ENCODE peak calls at places on chromosomes 2 and 18, in six cellular contexts. A is GM12878, H is HepG2, J is K562, W is SK-N-SH, U is H1. Z is an unnamed sample. For H3K27me3, the result is how much of the 10 kb centered on the place peaks cover.

GRCh38 chr2:12771154-12771553 is 54.4 kb downstream of the TRIB2 start:
- DNase-seq in A (no peak), H (no peak), J (no peak), W (no peak), U (no peak), Z (no peak)

GRCh38 chr18:55320399-55321255 is 267.4 kb downstream of the TCF4 start:
- DNase-seq in A (no peak), H (no peak), J (no peak), W (no peak), U (no peak), Z (no peak)

GRCh38 chr18:48095726-48096125 is 165.3 kb upstream of the SMAD2 start:
- DNase-seq in A (no peak), H (no peak), J (no peak), W (no peak), U (no peak), Z (no peak)

GRCh38 chr2:168583710-168584521 is 127.8 kb downstream of the CERS6 start:
- DNase-seq in A (no peak), H (no peak), J (no peak), W (no peak), U (no peak), Z (no peak)

GRCh38 chr2:53636616-53637015 is 131.0 kb upstream of the CHAC2 start:
- DNase-seq in A (no peak), H (no peak), J (no peak), W (no peak), U (no peak), Z (no peak)

GRCh38 chr18:75226301-75226955 is 15.8 kb downstream of the TSHZ1 start:
- DNase-seq in A (no peak), H (peak), J (no peak), W (no peak), U (no peak), Z (no peak)

GRCh38 chr2:106111882-106112571 is 82.1 kb downstream of the UXS1 start:
- DNase-seq in A (no peak), H (no peak), J (no peak), W (no peak), U (no peak), Z (no peak)

GRCh38 chr2:225010804-225011203 is 31.5 kb downstream of the DOCK10 start:
- DNase-seq in A (no peak), H (no peak), J (no peak), W (no peak), U (no peak), Z (no peak)

GRCh38 chr2:54728669-54729120 is 5.2 kb downstream of the EML6 start:
- DNase-seq in A (no peak), H (peak), J (no peak), W (no peak), U (no peak), Z (no peak)

GRCh38 chr2:230687498-230687897 is 25.1 kb upstream of the CAB39 start:
- DNase-seq in A (no peak), H (no peak), J (no peak), W (no peak), U (no peak), Z (no peak)

GRCh38 chr2:196589429-196589828 is 50.1 kb upstream of the CCDC150 start:
- DNase-seq in A (no peak), H (no peak), J (no peak), W (no peak), U (no peak), Z (no peak)

GRCh38 chr2:181123798-181124217 is 143.4 kb downstream of the UBE2E3 start:
- DNase-seq in A (peak), H (no peak), J (no peak), W (no peak), U (no peak), Z (peak)

GRCh38 chr18:7855051-7855450 is 287.9 kb downstream of the PTPRM start:
- DNase-seq in A (no peak), H (no peak), J (no peak), W (no peak), U (no peak), Z (no peak)

GRCh38 chr2:67649331-67650071 is 252.4 kb downstream of the ETAA1 start:
- DNase-seq in A (no peak), H (no peak), J (no peak), W (peak), U (no peak), Z (no peak)

GRCh38 chr18:56952026-56952425 is 194.9 kb upstream of the BOD1L2 start:
- DNase-seq in A (no peak), H (no peak), J (no peak), W (no peak), U (no peak), Z (no peak)

GRCh38 chr2:129887688-129888266 is 91.7 kb upstream of the RAB6C start:
- DNase-seq in A (no peak), H (no peak), J (no peak), W (no peak), U (no peak), Z (no peak)

GRCh38 chr2:9809064-9809356 is 34.3 kb upstream of the TAF1B start:
- DNase-seq in A (no peak), H (no peak), J (no peak), W (peak), U (no peak), Z (no peak)

GRCh38 chr2:46983065-46983801 is 67.6 kb upstream of the MCFD2 start:
- DNase-seq in A (peak), H (no peak), J (peak), W (peak), U (no peak), Z (peak)
- TF ChIP-seq GABPA in A (no peak), H (no peak), J (no peak), W (no peak), U (no peak), Z (no peak)

GRCh38 chr18:36389811-36390581 is 92.5 kb downstream of the FHOD3 start:
- DNase-seq in A (no peak), H (no peak), J (no peak), W (peak), U (no peak), Z (no peak)
- H3K27me3 ChIP-seq in A (under half), H (under half), J (under half), W (under half), U (under half), Z (under half)

DNA sequence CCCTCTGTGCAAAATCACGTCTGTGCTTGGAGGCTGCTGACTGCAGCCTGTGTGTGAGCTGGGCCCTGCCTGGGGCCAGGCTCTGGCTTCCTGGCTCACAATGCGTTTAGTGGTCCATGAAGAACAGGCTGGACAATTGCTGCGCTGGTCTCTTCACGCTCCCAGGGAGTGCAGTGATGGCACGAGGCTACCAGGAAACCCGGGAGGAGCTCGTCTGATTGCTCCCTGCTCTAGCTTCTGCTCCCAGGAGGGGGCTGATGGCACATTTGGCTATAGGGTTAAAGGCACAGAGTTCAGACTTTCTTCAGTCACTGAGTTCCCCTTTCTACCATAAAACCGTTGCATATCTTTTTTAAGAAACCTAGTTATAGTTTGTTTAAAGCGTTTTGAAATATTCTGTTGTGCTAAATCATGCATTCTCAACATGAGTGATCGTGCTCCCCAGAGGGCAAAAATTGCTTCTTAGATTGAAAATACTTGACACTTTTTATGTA is 60.2 kb downstream of the KCNF1 start:
- DNase-seq in A (no peak), H (no peak), J (no peak), W (peak), U (no peak), Z (peak)
- TF ChIP-seq CTCF in A (no peak), H (no peak), J (no peak), W (no peak), U (no peak), Z (no peak)

GRCh38 chr2:132475615-132476014 is 59.0 kb downstream of the GPR39 start:
- DNase-seq in A (no peak), H (no peak), J (no peak), W (no peak), U (no peak), Z (no peak)
- TF ChIP-seq GABPA in A (no peak), H (no peak), J (no peak), W (no peak), U (no peak), Z (no peak)

DNA sequence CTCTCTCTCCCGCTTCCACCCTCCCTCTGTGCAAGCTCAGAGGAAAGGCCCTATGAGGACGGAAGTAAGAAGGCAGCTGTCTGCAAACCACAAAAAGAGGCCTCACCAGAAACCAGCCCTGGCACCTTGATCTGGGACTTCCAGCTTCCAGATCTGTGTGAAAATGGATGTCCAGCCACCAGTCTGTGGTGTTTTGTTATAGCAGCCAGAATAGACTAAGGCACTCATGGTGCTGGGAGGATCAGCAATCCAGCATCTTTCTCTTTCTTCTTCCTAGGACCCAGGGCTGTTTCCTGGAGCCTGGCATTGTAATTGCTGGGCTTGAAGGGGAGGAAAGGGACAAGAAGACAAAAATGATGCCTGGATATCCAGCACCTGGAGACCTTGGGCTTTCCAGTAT is 122.5 kb downstream of the SOCS6 start:
- DNase-seq in A (no peak), H (no peak), J (no peak), W (no peak), U (no peak), Z (peak)
- H3K27me3 ChIP-seq in A (under half), H (under half), J (under half), W (under half), U (under half), Z (under half)

GRCh38 chr2:113218283-113219091 is 44.7 kb downstream of the PSD4 start:
- DNase-seq in A (no peak), H (peak), J (no peak), W (no peak), U (no peak), Z (no peak)
- TF ChIP-seq CTCF in A (no peak), H (no peak), J (no peak), W (no peak), U (no peak), Z (no peak)

GRCh38 chr2:201847483-201847882 is 41.1 kb downstream of the CDK15 start:
- DNase-seq in A (no peak), H (no peak), J (no peak), W (no peak), U (no peak), Z (no peak)
- TF ChIP-seq GABPA in A (no peak), H (no peak), J (no peak), W (no peak), U (no peak), Z (no peak)

DNA sequence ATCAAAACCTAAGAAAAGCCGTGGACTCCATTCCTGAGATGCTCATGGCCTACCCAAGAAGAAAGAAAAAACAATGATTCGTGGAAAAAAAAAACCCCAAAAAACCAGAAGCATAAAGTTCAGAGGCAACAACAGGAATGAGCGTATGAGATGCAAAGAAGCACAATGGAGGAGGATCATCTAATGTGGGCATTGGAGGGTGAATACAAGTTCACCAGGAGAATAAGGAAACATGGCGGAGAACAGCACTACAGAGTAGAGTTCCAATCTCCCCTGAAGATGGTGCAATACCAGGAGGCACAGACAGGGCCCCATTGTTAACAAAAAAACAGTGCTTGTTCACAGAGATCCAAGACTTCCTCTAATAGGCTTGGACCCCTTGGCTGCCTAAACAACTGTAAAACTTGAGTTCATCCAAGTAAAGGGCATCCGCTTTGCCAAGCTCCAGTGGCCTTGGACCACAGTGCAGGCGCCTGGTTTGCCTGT is 337.2 kb downstream of the PDE11A start:
- DNase-seq in A (no peak), H (no peak), J (no peak), W (no peak), U (no peak), Z (no peak)
- H3K27me3 ChIP-seq in A (under half), H (under half), J (under half), W (under half), U (half or more), Z (under half)

DNA sequence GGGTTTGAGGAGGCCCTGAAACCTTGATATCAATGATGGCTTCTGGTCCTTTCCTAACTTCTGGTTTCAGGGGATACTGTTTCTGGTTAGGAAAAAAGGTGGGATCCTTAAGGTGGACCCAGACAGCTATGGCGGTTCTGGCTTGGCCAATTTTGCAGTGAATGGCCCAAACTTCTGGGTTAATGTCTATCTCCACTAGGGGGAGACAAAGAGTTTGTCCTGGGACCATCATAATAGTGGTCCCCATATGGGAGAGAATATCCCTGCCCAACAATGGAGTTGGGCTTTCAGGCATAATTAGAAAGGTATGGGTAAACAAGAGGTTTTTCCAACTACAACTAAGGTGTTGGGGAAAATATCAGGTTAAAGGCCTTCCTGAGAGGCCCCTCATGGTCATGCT is 273.5 kb downstream of the CALCRL start:
- DNase-seq in A (no peak), H (peak), J (peak), W (peak), U (no peak), Z (no peak)
- TF ChIP-seq CTCF in A (peak), H (peak), J (peak), W (peak), U (no peak), Z (peak)

Z was measured in HL-60.